ENCODE peak calls at places on chromosomes 13 and 19, in six cellular contexts. W is tibial artery, L is AG10803, S is cardiac fibroblast, B is brain microvascular endothelial cell, U is colonic mucosa. G is an unnamed sample.

GRCh38 chr19:11227201-11227886 is 12.1 kb upstream of the ANGPTL8 start:
- DNase-seq in W (no peak), L (no peak), S (no peak), B (no peak), U (peak), G (peak)

GRCh38 chr19:6516018-6516658 is 14.0 kb upstream of the TUBB4A start:
- DNase-seq in W (peak), L (peak), S (peak), B (peak), U (peak), G (peak)

GRCh38 chr13:85313761-85314503 is 485.3 kb downstream of the SLITRK6 start:
- DNase-seq in W (no peak), L (peak), S (no peak), B (peak), U (no peak), G (peak)

GRCh38 chr13:75196112-75196855 is 285.7 kb downstream of the TBC1D4 start:
- DNase-seq in W (no peak), L (peak), S (peak), B (peak), U (no peak), G (no peak)

GRCh38 chr19:8361921-8362793 is 1.8 kb upstream of the ANGPTL4 start:
- DNase-seq in W (peak), L (peak), S (peak), B (peak), U (peak), G (peak)

GRCh38 chr19:4151623-4152022 is 1.8 kb upstream of the CREB3L3 start:
- DNase-seq in W (no peak), L (no peak), S (no peak), B (no peak), U (no peak), G (no peak)

GRCh38 chr19:13827656-13828055 is 32.4 kb downstream of the ZSWIM4 start:
- DNase-seq in W (no peak), L (no peak), S (no peak), B (no peak), U (no peak), G (peak)

GRCh38 chr13:48234652-48235099 is 1.7 kb downstream of the ITM2B start:
- DNase-seq in W (no peak), L (no peak), S (no peak), B (no peak), U (no peak), G (no peak)

GRCh38 chr19:58001895-58002369 is 688 bp downstream of the ZNF606 start:
- DNase-seq in W (no peak), L (peak), S (peak), B (peak), U (peak), G (peak)

GRCh38 chr13:76975863-76976262 is 16.0 kb upstream of the CLN5 start:
- DNase-seq in W (no peak), L (no peak), S (no peak), B (no peak), U (no peak), G (peak)

GRCh38 chr13:25977671-25978070 is 74.1 kb downstream of the SHISA2 start:
- DNase-seq in W (no peak), L (no peak), S (no peak), B (no peak), U (no peak), G (no peak)

GRCh38 chr13:91520952-91521351 is 122.5 kb downstream of the GPC5 start:
- DNase-seq in W (no peak), L (no peak), S (no peak), B (no peak), U (no peak), G (no peak)

GRCh38 chr19:16442386-16443276 is 29.1 kb downstream of the EPS15L1 start:
- DNase-seq in W (no peak), L (no peak), S (no peak), B (no peak), U (peak), G (no peak)

GRCh38 chr19:47143322-47144073 is 12.9 kb downstream of the SAE1 start:
- DNase-seq in W (no peak), L (no peak), S (no peak), B (no peak), U (no peak), G (no peak)

GRCh38 chr13:41813426-41813825 is 147.5 kb downstream of the VWA8 start:
- DNase-seq in W (no peak), L (peak), S (peak), B (no peak), U (no peak), G (no peak)

GRCh38 chr13:113488283-113488682 is 2.2 kb downstream of the DCUN1D2 start:
- DNase-seq in W (no peak), L (no peak), S (no peak), B (no peak), U (no peak), G (no peak)

GRCh38 chr19:51572908-51573307 is 1.8 kb downstream of the ZNF175 start:
- DNase-seq in W (no peak), L (peak), S (peak), B (peak), U (no peak), G (peak)

GRCh38 chr19:29833614-29834261 is 21.9 kb downstream of the CCNE1 start:
- DNase-seq in W (no peak), L (no peak), S (no peak), B (no peak), U (no peak), G (peak)

GRCh38 chr19:11046608-11047354 is 42.5 kb upstream of the LDLR start:
- DNase-seq in W (no peak), L (no peak), S (no peak), B (no peak), U (no peak), G (no peak)

GRCh38 chr13:95677564-95678386 is 836 bp downstream of the DNAJC3 start:
- DNase-seq in W (no peak), L (peak), S (peak), B (no peak), U (peak), G (peak)

GRCh38 chr19:10193666-10194499 is 870 bp downstream of the DNMT1 start:
- DNase-seq in W (peak), L (peak), S (peak), B (peak), U (peak), G (peak)

GRCh38 chr19:27764186-27764804 is 1448.7 kb downstream of the UQCRFS1 start:
- DNase-seq in W (no peak), L (no peak), S (no peak), B (no peak), U (no peak), G (no peak)

GRCh38 chr13:39448831-39449230 is 154.2 kb downstream of the LHFPL6 start:
- DNase-seq in W (no peak), L (no peak), S (no peak), B (no peak), U (no peak), G (no peak)

GRCh38 chr19:30236006-30236405 is 136.2 kb upstream of the ZNF536 start:
- DNase-seq in W (no peak), L (peak), S (no peak), B (no peak), U (no peak), G (no peak)

GRCh38 chr13:46586766-46587509 is 34.0 kb downstream of the LRCH1 start:
- DNase-seq in W (no peak), L (peak), S (no peak), B (no peak), U (no peak), G (no peak)

GRCh38 chr19:17263712-17264640 is 569 bp downstream of the USHBP1 start:
- DNase-seq in W (no peak), L (no peak), S (no peak), B (no peak), U (no peak), G (no peak)

GRCh38 chr13:99059498-99060070 is 81.7 kb upstream of the DOCK9 start:
- DNase-seq in W (no peak), L (no peak), S (no peak), B (peak), U (no peak), G (no peak)

GRCh38 chr19:1601613-1602064 is 3.6 kb downstream of the UQCR11 start:
- DNase-seq in W (no peak), L (no peak), S (no peak), B (no peak), U (no peak), G (no peak)
- TF ChIP-seq CTCF in W (no peak), L (peak), S (peak), B (peak), U (no peak), G (no peak)

DNA sequence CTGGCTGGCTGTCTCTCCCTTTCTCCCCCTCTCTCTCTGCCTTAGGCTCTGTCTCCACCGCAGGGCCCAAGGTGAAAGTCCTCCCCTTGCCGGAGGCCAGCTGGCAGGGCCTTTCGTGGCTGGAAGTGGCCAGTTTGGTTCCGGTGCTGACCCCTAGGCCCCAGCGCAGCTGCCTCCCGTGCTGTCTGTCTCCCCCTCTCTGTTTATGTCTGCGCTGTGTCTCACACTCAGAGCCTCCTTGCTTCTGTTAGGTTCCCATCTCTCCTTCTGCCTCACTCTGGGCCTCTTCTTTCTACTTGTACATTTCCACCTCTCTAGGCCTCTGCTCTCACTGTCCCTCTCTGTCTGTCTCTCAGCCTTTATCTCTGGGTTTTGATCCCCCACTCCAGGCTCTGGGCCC is 13.1 kb downstream of the CCDC97 start:
- DNase-seq in W (no peak), L (peak), S (peak), B (peak), U (no peak), G (no peak)
- TF ChIP-seq CTCF in W (no peak), L (no peak), S (no peak), B (peak), U (no peak), G (no peak)

GRCh38 chr13:44459674-44460073 is 86.0 kb downstream of the SERP2 start:
- DNase-seq in W (no peak), L (no peak), S (no peak), B (no peak), U (no peak), G (no peak)

GRCh38 chr13:44470623-44471562 is 97.3 kb downstream of the SERP2 start:
- DNase-seq in W (no peak), L (no peak), S (peak), B (no peak), U (no peak), G (peak)

GRCh38 chr13:44463759-44464158 is 90.1 kb downstream of the SERP2 start:
- DNase-seq in W (no peak), L (no peak), S (no peak), B (no peak), U (no peak), G (no peak)

GRCh38 chr13:44465318-44465717 is 91.7 kb downstream of the SERP2 start:
- DNase-seq in W (no peak), L (peak), S (no peak), B (no peak), U (no peak), G (peak)
- TF ChIP-seq CTCF in W (no peak), L (no peak), S (no peak), B (no peak), U (no peak), G (no peak)

GRCh38 chr19:20167020-20167644 is at the start of gene ZNF486:
- DNase-seq in W (peak), L (peak), S (peak), B (peak), U (peak), G (peak)
- TF ChIP-seq CTCF in W (no peak), L (no peak), S (no peak), B (no peak), U (no peak), G (no peak)

GRCh38 chr19:38556521-38557174 is 61.1 kb downstream of the MAP4K1 start:
- DNase-seq in W (no peak), L (peak), S (no peak), B (no peak), U (no peak), G (peak)
- TF ChIP-seq CTCF in W (no peak), L (no peak), S (peak), B (peak), U (no peak), G (peak)

DNA sequence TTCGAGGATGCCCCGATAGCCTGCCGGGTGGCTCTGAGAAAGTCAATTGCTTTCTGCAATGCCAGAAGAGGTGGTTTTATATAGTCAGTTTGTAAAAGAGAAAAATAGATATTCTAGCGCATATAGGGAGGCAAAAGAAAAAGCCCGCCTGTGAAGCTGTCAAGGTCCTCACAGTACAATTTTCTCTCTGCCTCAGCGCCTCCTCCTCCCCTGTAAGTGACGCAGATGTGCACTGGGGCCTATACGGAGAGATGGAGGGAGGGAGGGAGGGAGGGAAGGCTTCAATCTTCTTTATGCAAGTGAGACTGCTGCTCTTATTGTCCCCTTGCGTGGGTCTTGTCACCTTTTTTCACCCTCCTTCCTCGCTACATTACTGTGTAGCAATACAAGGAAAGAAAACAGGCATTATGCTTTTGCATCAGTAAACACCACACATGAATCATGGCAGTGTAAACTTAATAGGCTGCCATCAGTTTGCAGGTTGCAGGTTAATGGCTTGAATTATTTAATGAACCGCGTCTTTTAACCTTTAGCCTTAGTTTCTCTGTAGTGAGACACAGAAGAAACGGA is at the start of gene KLHL1:
- DNase-seq in W (no peak), L (no peak), S (no peak), B (no peak), U (no peak), G (no peak)
- TF ChIP-seq CTCF in W (no peak), L (no peak), S (no peak), B (no peak), U (no peak), G (no peak)

DNA sequence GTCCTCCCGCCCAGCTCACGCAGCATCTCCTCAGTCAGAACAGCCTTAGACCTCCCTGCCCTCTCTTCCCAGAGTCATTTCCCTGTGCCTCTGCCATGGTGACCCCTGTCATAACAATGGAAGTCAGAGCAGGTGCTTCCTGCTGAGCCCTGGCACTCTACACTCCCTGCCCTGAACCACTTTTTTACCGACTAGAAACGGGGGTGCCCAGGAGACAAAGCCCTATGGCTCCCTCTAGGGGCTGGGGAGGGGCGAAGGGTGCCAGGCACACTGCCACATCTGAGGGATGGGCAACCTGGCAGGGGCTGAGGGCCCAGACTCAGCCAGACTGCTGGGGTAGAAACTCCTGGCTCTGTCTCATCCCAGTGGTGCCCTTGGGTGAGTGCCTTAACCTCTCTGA is 16.4 kb downstream of the ZNF574 start:
- DNase-seq in W (no peak), L (no peak), S (peak), B (no peak), U (peak), G (peak)
- TF ChIP-seq CTCF in W (no peak), L (peak), S (peak), B (peak), U (peak), G (peak)

DNA sequence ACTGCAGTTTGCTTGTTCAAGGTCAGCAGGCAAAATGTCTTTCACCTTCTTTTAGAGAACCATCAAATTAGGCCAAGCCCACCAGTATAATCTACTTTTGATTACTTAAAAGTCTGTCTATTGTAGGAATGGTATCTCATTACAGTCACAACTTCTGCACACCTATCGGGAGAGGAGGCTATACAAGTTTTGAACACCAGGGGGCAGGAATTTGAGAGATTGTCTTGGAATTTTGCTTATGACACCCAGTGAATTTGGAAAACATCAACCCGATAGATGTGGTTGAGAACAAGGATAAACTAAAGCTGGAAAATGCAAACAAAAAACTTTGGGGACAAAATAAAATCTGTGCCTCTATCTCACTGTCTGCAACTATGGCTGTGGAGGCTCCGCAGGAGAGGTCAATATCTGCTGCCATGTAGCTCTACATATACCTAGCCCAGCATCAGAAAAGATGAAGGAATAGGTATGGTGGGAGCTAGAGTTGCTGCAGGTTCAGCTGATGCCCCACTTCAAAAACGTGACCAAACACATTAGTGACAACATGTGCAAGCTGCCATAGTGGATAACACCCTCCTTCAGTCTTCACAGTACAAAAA is 1299.2 kb upstream of the SPRY2 start:
- DNase-seq in W (no peak), L (no peak), S (no peak), B (no peak), U (no peak), G (peak)
- TF ChIP-seq CTCF in W (no peak), L (no peak), S (peak), B (peak), U (no peak), G (peak)

G was measured in epithelial cell of esophagus.